ENCODE peak calls at places on chromosomes 4 and X, in eight cellular contexts. Z is hepatocyte, C is GM23248, M is fibroblast of lung, I is neural progenitor cell, P is mesenchymal stem cell, N is osteoblast, V is IMR-90. T is an unnamed sample.
A peak's percentile ranks its signal among the peaks of the same experiment; 100 is the strongest.

GRCh38 chr4:121873604-121874003 is 3.3 kb upstream of the BBS7 start:
- DNase-seq in Z (no peak), C (no peak), M (no peak), I (no peak), P (no peak), N (no peak), V (no peak), T (no peak)

GRCh38 chrX:151702021-151702714 is 6.9 kb downstream of the PRRG3 start:
- DNase-seq in Z (no peak), C (peak; percentile 53), M (peak; percentile 23), I (no peak), P (no peak), N (no peak), V (no peak), T (no peak)

GRCh38 chr4:164614999-164615398 is 138.9 kb upstream of the SMIM31 start:
- DNase-seq in Z (no peak), C (no peak), M (peak; percentile 66), I (no peak), P (no peak), N (no peak), V (no peak), T (no peak)

GRCh38 chrX:140933874-140934655 is 68.3 kb upstream of the SPANXB1 start:
- DNase-seq in Z (no peak), C (no peak), M (no peak), I (no peak), P (no peak), N (no peak), V (no peak), T (no peak)

GRCh38 chrX:84044051-84044450 is 143.9 kb downstream of the RPS6KA6 start:
- DNase-seq in Z (no peak), C (no peak), M (no peak), I (no peak), P (no peak), N (no peak), V (no peak), T (no peak)

GRCh38 chrX:39242187-39242586 is 440.9 kb downstream of the MID1IP1 start:
- DNase-seq in Z (peak; percentile 68), C (peak; percentile 21), M (peak; percentile 2), I (peak; percentile 44), P (peak; percentile 3), N (peak; percentile 77), V (no peak), T (peak; percentile 17)

GRCh38 chr4:20254517-20255250 is 3.0 kb downstream of the SLIT2 start:
- DNase-seq in Z (peak; percentile 46), C (peak; percentile 78), M (peak; percentile 64), I (peak; percentile 75), P (peak; percentile 40), N (peak; percentile 93), V (peak; percentile 39), T (no peak)

GRCh38 chrX:1397441-1397840 is 5.5 kb upstream of the SLC25A6 start:
- DNase-seq in Z (no peak), C (no peak), M (no peak), I (no peak), P (no peak), N (no peak), V (no peak), T (no peak)

GRCh38 chr4:103626296-103626695 is 93.5 kb downstream of the TACR3 start:
- DNase-seq in Z (no peak), C (no peak), M (no peak), I (no peak), P (no peak), N (no peak), V (no peak), T (no peak)

GRCh38 chr4:66574145-66574978 is 904.1 kb upstream of the EPHA5 start:
- DNase-seq in Z (peak; percentile 22), C (no peak), M (peak; percentile 95), I (no peak), P (peak; percentile 40), N (no peak), V (peak; percentile 65), T (no peak)

GRCh38 chr4:8235686-8236085 is 33.9 kb upstream of the HTRA3 start:
- DNase-seq in Z (no peak), C (no peak), M (no peak), I (no peak), P (no peak), N (peak; percentile 82), V (no peak), T (no peak)

GRCh38 chr4:103478729-103479128 is 241.1 kb downstream of the TACR3 start:
- DNase-seq in Z (no peak), C (peak; percentile 38), M (no peak), I (no peak), P (no peak), N (no peak), V (no peak), T (no peak)

GRCh38 chr4:95250544-95251137 is 298.1 kb downstream of the UNC5C start:
- DNase-seq in Z (peak; percentile 31), C (no peak), M (no peak), I (no peak), P (no peak), N (no peak), V (no peak), T (no peak)

GRCh38 chr4:182916483-182917181 is 554 bp downstream of the DCTD start:
- DNase-seq in Z (peak; percentile 73), C (peak; percentile 90), M (peak; percentile 79), I (no peak), P (peak; percentile 71), N (peak; percentile 94), V (peak; percentile 79), T (peak; percentile 44)

GRCh38 chr4:10738826-10739489 is 54.4 kb upstream of the CLNK start:
- DNase-seq in Z (no peak), C (no peak), M (peak; percentile 61), I (no peak), P (peak; percentile 58), N (no peak), V (peak; percentile 24), T (no peak)

GRCh38 chr4:53461244-53461643 is 83.8 kb downstream of the FIP1L1 start:
- DNase-seq in Z (no peak), C (peak; percentile 33), M (peak; percentile 33), I (no peak), P (no peak), N (no peak), V (peak; percentile 30), T (no peak)

GRCh38 chr4:47010347-47011188 is 17.2 kb upstream of the GABRA4 start:
- DNase-seq in Z (no peak), C (no peak), M (no peak), I (no peak), P (no peak), N (no peak), V (no peak), T (peak; percentile 5)
- H3K4me2 ChIP-seq in Z (peak overlapping the region; percentile 25), C (no peak overlapping the region), M (no peak overlapping the region), I (no peak overlapping the region), P (no peak overlapping the region), N (peak overlapping the region; percentile 2), V (peak overlapping the region; percentile 85), T (no peak overlapping the region)

DNA sequence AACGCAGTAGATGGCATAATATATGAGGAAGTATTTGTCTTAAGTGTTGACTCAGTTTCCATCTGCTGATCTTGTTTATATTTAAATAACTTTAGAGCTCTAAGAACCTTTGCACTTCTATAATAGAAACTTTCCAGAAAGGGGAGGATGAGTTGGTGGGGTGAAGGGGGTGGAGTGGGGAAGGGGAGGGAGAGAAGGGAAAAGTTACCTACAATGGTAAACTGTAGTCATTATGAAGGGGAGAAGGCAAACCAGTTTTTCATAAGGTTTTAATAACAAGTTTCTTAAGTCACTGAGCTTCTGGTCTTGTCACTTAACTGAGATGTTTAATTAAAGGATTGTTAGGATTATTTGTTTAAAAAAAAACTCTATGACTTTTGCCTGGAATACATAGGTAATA is 326 bp downstream of the ALPK1 start:
- DNase-seq in Z (no peak), C (peak; percentile 29), M (peak; percentile 3), I (no peak), P (no peak), N (no peak), V (no peak), T (no peak)
- H3K4me3 ChIP-seq in Z (peak overlapping the region; percentile 7), C (peak overlapping the region; percentile 86), M (peak overlapping the region; percentile 81), I (no peak overlapping the region), P (no peak overlapping the region), N (peak overlapping the region; percentile 77), V (peak overlapping the region; percentile 59), T (peak overlapping the region; percentile 71)

DNA sequence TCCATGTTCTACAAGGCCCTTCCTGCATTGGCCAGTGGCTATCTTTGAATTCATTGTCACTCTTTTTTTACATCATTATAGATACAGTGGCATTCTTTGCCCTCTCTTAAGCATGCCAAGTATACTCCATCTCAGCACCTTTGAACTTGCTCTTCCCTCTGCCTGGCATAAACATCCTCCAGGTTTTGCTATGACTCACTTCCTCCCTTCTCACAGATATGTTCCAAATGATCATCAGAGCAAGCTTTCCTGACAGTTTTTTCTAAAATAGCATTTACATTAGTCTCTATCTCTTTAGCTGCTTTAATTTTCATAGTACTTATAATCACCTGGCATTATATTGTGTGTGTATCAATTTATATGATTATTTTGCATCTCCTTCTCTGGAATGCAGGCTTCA is 553.3 kb upstream of the MAGEB2 start:
- DNase-seq in Z (peak; percentile 8), C (peak; percentile 59), M (peak; percentile 75), I (no peak), P (peak; percentile 81), N (no peak), V (peak; percentile 82), T (no peak)
- H3K27ac ChIP-seq in Z (peak overlapping the region; percentile 18), C (peak overlapping the region; percentile 79), M (peak overlapping the region; percentile 84), I (no peak overlapping the region), P (peak overlapping the region; percentile 97), N (peak overlapping the region; percentile 71), V (peak overlapping the region; percentile 87), T (no peak overlapping the region)

GRCh38 chrX:135522878-135523693 is 2.6 kb downstream of the INTS6L start:
- DNase-seq in Z (no peak), C (peak; percentile 8), M (peak; percentile 1), I (no peak), P (peak; percentile 4), N (no peak), V (no peak), T (no peak)

GRCh38 chrX:135520022-135520552 is 373 bp upstream of the INTS6L start:
- DNase-seq in Z (peak; percentile 13), C (peak; percentile 54), M (peak; percentile 82), I (peak; percentile 16), P (peak; percentile 67), N (no peak), V (peak; percentile 60), T (peak; percentile 0)

GRCh38 chrX:135522132-135522530 is 1.7 kb downstream of the INTS6L start:
- DNase-seq in Z (no peak), C (no peak), M (no peak), I (no peak), P (no peak), N (peak; percentile 67), V (no peak), T (no peak)

GRCh38 chrX:135520553-135521404 is at the start of gene INTS6L:
- DNase-seq in Z (peak; percentile 88), C (peak; percentile 87), M (peak; percentile 90), I (peak; percentile 91), P (peak; percentile 94), N (peak; percentile 88), V (peak; percentile 88), T (peak; percentile 91)

DNA sequence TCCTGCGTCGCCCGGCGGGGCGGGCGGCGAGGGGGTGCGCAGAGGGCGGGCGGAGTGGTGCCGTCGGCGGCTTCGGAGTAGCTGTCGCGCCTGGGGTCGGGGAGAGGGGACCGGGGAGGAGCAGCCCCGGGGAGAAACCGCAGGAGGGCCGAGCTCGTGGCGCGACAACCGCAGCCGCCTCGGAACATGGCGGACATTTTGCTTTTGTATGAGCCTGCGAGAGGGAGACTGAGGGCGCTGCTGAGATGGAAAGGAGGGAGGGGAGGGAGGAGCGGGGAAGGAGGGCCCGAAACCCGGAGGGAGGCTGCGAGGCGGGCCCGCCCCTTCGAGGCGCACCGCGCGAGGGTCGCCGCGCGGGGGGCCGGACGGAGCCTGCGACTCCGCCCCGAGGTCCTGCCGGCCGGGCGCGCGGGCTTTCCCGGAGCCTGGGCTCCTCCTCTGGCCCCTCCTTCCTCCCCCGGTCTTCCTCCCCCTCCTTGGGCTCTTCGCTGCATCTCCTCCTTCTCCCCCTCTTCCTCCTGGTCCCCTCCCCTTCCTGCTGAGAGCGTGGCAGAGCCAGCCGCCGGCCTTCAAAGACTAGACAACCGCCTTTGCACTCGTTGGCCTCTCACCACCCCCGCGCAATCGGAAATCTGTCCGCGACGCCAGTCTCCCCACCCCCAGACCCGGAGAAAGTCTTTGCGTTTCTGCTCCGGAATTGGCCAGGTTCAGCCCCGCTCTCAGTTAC is 1.1 kb downstream of the INTS6L start:
- DNase-seq in Z (peak; percentile 90), C (peak; percentile 90), M (peak; percentile 90), I (peak; percentile 90), P (peak; percentile 93), N (peak; percentile 85), V (peak; percentile 85), T (peak; percentile 86)
- H3K4me2 ChIP-seq in Z (peak overlapping the region; percentile 77), C (peak overlapping the region; percentile 88), M (peak overlapping the region; percentile 75), I (peak overlapping the region; percentile 76), P (peak overlapping the region; percentile 75), N (peak overlapping the region; percentile 90), V (peak overlapping the region; percentile 77), T (peak overlapping the region; percentile 96)